ENCODE peak calls at places on chromosomes 4 and X, in five cellular contexts. W, Z, S, N and B are unnamed samples.
A peak's percentile ranks its signal among the peaks of the same experiment; 100 is the strongest.

GRCh38 chrX:3663576-3664290 is 49.7 kb downstream of the PRKX start:
- DNase-seq in Z (no peak), W (no peak), N (no peak), S (no peak), B (no peak)

GRCh38 chrX:13319953-13320352 is at the start of gene ATXN3L:
- DNase-seq in Z (no peak), S (no peak), N (no peak), W (no peak), B (no peak)

GRCh38 chr4:129246850-129247542 is 151.0 kb downstream of the C4orf33 start:
- DNase-seq in Z (no peak), N (no peak), S (no peak), W (no peak), B (no peak)

GRCh38 chrX:68186552-68187262 is 246.6 kb downstream of the OPHN1 start:
- DNase-seq in N (peak; percentile 0), S (no peak), Z (peak; percentile 47), W (no peak), B (peak; percentile 13)

GRCh38 chrX:30864383-30864785 is 24.7 kb downstream of the TAB3 start:
- DNase-seq in S (no peak), Z (no peak), N (no peak), W (no peak), B (peak; percentile 16)

GRCh38 chr4:53777244-53777984 is 186.1 kb upstream of the LNX1 start:
- DNase-seq in W (no peak), Z (peak; percentile 92), S (no peak), N (no peak), B (peak; percentile 74)

GRCh38 chrX:75784689-75785491 is at the start of gene MAGEE2:
- DNase-seq in S (no peak), W (no peak), Z (no peak), N (no peak), B (no peak)

GRCh38 chrX:69109706-69110635 is 55.3 kb downstream of the PJA1 start:
- DNase-seq in W (no peak), S (peak; percentile 33), N (peak; percentile 97), Z (peak; percentile 73), B (peak; percentile 81)

GRCh38 chrX:130171446-130172126 is at the start of gene RAB33A:
- DNase-seq in S (peak; percentile 41), N (no peak), W (no peak), Z (no peak), B (peak; percentile 36)

GRCh38 chr4:84878090-84878489 is 88.4 kb downstream of the WDFY3 start:
- DNase-seq in S (no peak), N (peak; percentile 69), W (no peak), Z (peak; percentile 89), B (peak; percentile 83)

GRCh38 chrX:1614927-1615326 is at the start of gene ASMT:
- DNase-seq in Z (no peak), W (no peak), S (peak; percentile 55), N (no peak), B (no peak)

GRCh38 chr4:184798504-184798903 is 27.3 kb downstream of the ACSL1 start:
- DNase-seq in Z (no peak), S (no peak), N (no peak), W (no peak), B (no peak)

GRCh38 chr4:81472249-81473085 is 760 bp upstream of the RASGEF1B start:
- DNase-seq in N (peak; percentile 75), S (peak; percentile 42), W (peak; percentile 35), Z (no peak), B (peak; percentile 44)

GRCh38 chr4:148795156-148795864 is 353.1 kb upstream of the NR3C2 start:
- DNase-seq in W (no peak), N (peak; percentile 94), Z (peak; percentile 92), S (peak; percentile 39), B (no peak)

GRCh38 chr4:39030726-39031125 is 1.5 kb downstream of the TMEM156 start:
- DNase-seq in W (no peak), S (no peak), Z (peak; percentile 41), N (no peak), B (no peak)

GRCh38 chr4:22500128-22500611 is 15.7 kb downstream of the ADGRA3 start:
- DNase-seq in W (no peak), S (no peak), N (no peak), Z (no peak), B (no peak)

GRCh38 chr4:105473340-105474109 is at the start of gene PPA2:
- DNase-seq in W (peak; percentile 74), N (peak; percentile 90), S (peak; percentile 86), Z (peak; percentile 89), B (peak; percentile 94)

GRCh38 chrX:31440546-31440945 is 368.7 kb upstream of the FTHL17 start:
- DNase-seq in Z (peak; percentile 45), N (no peak), W (no peak), S (no peak), B (no peak)

GRCh38 chrX:67544281-67544680 is 460 bp downstream of the AR start:
- DNase-seq in N (peak; percentile 31), Z (no peak), W (peak; percentile 17), S (peak; percentile 41), B (peak; percentile 38)

GRCh38 chr4:80101086-80101767 is 28.2 kb upstream of the ANTXR2 start:
- DNase-seq in Z (no peak), W (no peak), S (no peak), N (no peak), B (no peak)

GRCh38 chrX:10010686-10011085 is 43.5 kb downstream of the CLDN34 start:
- DNase-seq in W (no peak), S (no peak), N (peak; percentile 70), Z (peak; percentile 70), B (peak; percentile 76)

GRCh38 chr4:140152760-140153418 is 1.1 kb downstream of the MAML3 start:
- DNase-seq in W (peak; percentile 33), Z (peak; percentile 44), S (peak; percentile 50), N (peak; percentile 70), B (peak; percentile 64)

GRCh38 chr4:8307126-8307525 is 37.6 kb downstream of the HTRA3 start:
- DNase-seq in Z (no peak), S (no peak), N (no peak), W (no peak), B (no peak)

GRCh38 chr4:123433976-123434375 is 37.4 kb downstream of the SPRY1 start:
- DNase-seq in W (no peak), S (no peak), Z (no peak), N (no peak), B (no peak)

GRCh38 chr4:147060171-147060931 is 114.7 kb upstream of the TTC29 start:
- DNase-seq in W (peak; percentile 67), Z (peak; percentile 81), S (no peak), N (no peak), B (peak; percentile 5)

GRCh38 chrX:103517246-103517645 is 2.0 kb downstream of the RAB40A start:
- DNase-seq in W (no peak), N (no peak), Z (peak; percentile 63), S (no peak), B (no peak)

GRCh38 chr4:126687655-126688358 is 945.0 kb upstream of the INTU start:
- DNase-seq in S (no peak), Z (peak; percentile 15), N (no peak), W (no peak), B (no peak)

GRCh38 chr4:16472537-16472936 is 246.3 kb upstream of the TAPT1 start:
- DNase-seq in W (no peak), N (no peak), S (no peak), Z (no peak), B (no peak)

GRCh38 chrX:130626521-130626920 is 224.7 kb downstream of the RBMX2 start:
- DNase-seq in N (no peak), S (no peak), W (no peak), Z (peak; percentile 4), B (no peak)

GRCh38 chr4:150280081-150280950 is 202.1 kb downstream of the DCLK2 start:
- DNase-seq in Z (peak; percentile 86), S (no peak), N (peak; percentile 66), W (peak; percentile 14), B (peak; percentile 89)

GRCh38 chrX:133081990-133082389 is 14.9 kb downstream of the USP26 start:
- DNase-seq in N (no peak), S (no peak), Z (no peak), W (no peak), B (no peak)

DNA sequence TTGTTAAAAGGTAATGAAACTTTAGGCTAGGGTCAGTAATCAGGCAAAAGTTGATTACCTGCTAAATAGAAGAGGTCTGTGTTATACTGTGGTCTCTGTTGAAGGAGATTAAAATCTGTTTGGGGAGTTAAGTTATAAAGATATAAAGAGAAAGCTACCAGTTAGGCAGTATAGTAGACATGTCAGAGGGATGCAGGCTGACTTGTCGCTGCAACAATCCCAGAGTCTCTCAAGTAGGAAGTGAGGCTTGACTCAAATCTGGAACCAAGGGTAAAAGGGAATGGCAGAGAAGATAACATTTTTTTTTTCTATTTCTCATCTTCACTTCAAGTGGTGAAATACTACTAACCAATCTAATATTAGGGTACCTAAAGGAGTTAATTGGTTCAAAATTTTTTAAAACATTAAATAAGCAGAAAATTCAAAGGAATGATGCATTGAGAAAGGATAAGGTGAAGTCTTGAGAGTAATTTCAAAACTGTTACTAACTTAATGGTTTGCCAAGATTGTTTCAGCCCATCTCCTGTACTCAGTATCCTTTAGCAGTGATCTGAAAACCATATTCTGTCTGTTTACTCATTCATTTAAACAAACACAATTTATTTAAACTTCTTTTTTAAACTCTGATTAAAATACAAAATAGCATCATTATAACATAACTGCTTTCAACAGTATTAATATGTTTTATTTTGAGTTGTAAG is 12.8 kb downstream of the HERC3 start:
- DNase-seq in W (no peak), Z (no peak), S (no peak), N (no peak), B (no peak)
- H2AK5ac ChIP-seq in W (no peak overlapping the region), Z (no peak overlapping the region), S (no peak overlapping the region), N (no peak overlapping the region), B (no peak overlapping the region)

GRCh38 chr4:56435748-56436442 is at the start of gene PAICS:
- DNase-seq in N (peak; percentile 98), S (peak; percentile 97), Z (peak; percentile 92), W (peak; percentile 98), B (peak; percentile 96)
- H2AK5ac ChIP-seq in N (no peak within 1 kb of the TSS), S (no peak within 1 kb of the TSS), Z (peak within 1 kb of the TSS; percentile 89), W (peak within 1 kb of the TSS; percentile 86), B (no peak within 1 kb of the TSS)

GRCh38 chr4:73988096-73988495 is at the start of gene PPBP:
- DNase-seq in Z (no peak), N (no peak), W (no peak), S (no peak), B (no peak)
- H2AK5ac ChIP-seq in Z (no peak within 1 kb of the TSS), N (no peak within 1 kb of the TSS), W (no peak within 1 kb of the TSS), S (no peak within 1 kb of the TSS), B (no peak within 1 kb of the TSS)

GRCh38 chr4:40506492-40506891 is 123.2 kb downstream of the RBM47 start:
- DNase-seq in W (no peak), N (no peak), S (no peak), Z (no peak), B (no peak)
- H2AK5ac ChIP-seq in W (no peak overlapping the region), N (no peak overlapping the region), S (no peak overlapping the region), Z (no peak overlapping the region), B (no peak overlapping the region)

DNA sequence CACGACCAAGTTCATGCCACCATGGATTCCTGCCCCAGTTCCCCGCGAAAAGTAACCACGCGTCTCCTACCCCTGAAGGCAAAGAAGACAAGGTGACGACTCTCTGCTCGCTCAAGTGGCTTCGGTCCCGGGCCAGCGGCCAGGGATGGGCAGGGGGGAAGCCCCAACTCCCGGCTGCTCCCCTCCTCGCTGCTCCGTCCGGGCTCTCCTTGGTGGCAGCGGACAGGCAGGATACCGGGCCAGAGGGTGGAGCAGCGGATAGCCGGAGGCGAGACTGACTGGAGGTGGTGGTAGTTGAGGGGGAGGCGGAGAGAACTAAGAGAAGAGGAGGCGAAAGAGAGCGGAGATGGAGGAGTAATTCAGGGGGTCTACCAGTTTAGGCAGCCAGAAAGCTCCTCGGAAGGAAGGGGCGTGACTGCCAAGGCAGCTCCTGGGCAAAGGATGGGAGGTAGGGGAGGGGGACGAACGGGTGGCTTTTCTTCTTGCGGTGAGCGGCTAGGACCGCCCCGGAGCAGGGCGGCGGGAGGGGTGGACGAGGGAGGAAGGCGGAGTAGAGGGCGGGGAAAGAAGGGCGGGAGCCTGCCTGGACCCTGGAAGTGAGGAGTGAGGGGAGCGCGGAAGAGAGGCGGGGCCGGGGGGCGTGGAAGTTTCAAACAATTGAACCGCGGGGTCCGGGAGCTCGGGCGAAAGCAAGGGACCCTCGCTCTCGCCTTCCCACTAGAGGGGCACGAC is at the start of gene AMOT:
- DNase-seq in W (peak; percentile 72), S (peak; percentile 98), Z (peak; percentile 60), N (peak; percentile 91), B (peak; percentile 82)
- H2AK5ac ChIP-seq in W (no peak within 1 kb of the TSS), S (no peak within 1 kb of the TSS), Z (no peak within 1 kb of the TSS), N (no peak within 1 kb of the TSS), B (no peak within 1 kb of the TSS)